ENCODE peak calls at places on chromosomes 4 and X, in six cellular contexts. K is neural progenitor cell, Q is IMR-90, I is heart right ventricle, M is A549, C is endodermal cell. N is an unnamed sample.
A peak's percentile ranks its signal among the peaks of the same experiment; 100 is the strongest.

GRCh38 chr4:68175562-68176155 is 46.0 kb upstream of the TMPRSS11F start:
- DNase-seq in C (peak; percentile 75), I (peak; percentile 16), Q (peak; percentile 51), K (peak; percentile 70), M (peak; percentile 10), N (peak; percentile 80)

GRCh38 chr4:113646456-113646809 is 115.1 kb downstream of the CAMK2D start:
- DNase-seq in K (peak; percentile 57), C (peak; percentile 86), Q (peak; percentile 54), M (peak; percentile 26), I (no peak), N (peak; percentile 29)

GRCh38 chrX:13489451-13489850 is 80.0 kb upstream of the EGFL6 start:
- DNase-seq in K (no peak), I (peak; percentile 28), C (no peak), Q (peak; percentile 38), M (no peak), N (no peak)

GRCh38 chr4:111639876-111640275 is 505.4 kb upstream of the FAM241A start:
- DNase-seq in Q (peak; percentile 55), M (no peak), I (no peak), C (no peak), K (peak; percentile 15), N (peak; percentile 66)

GRCh38 chr4:118344801-118345200 is 8.0 kb downstream of the PRSS12 start:
- DNase-seq in I (no peak), M (no peak), C (no peak), Q (no peak), K (no peak), N (peak; percentile 15)

GRCh38 chrX:15749642-15750610 is 11.9 kb downstream of the CA5B start:
- DNase-seq in I (peak; percentile 20), C (no peak), K (no peak), Q (peak; percentile 6), M (no peak), N (no peak)

GRCh38 chr4:8315343-8316250 is 46.0 kb downstream of the HTRA3 start:
- DNase-seq in I (no peak), C (peak; percentile 87), M (peak; percentile 60), K (peak; percentile 76), Q (peak; percentile 89), N (peak; percentile 66)

GRCh38 chr4:127747883-127748282 is 17.7 kb downstream of the SLC25A31 start:
- DNase-seq in K (no peak), M (no peak), Q (no peak), I (no peak), C (no peak), N (peak; percentile 9)

GRCh38 chr4:176788971-176789370 is 3.8 kb downstream of the VEGFC start:
- DNase-seq in Q (no peak), C (no peak), M (no peak), I (no peak), K (no peak), N (no peak)

GRCh38 chr4:16916719-16917337 is 18.4 kb upstream of the LDB2 start:
- DNase-seq in I (peak; percentile 19), C (peak; percentile 95), K (peak; percentile 68), Q (no peak), M (peak; percentile 15), N (peak; percentile 56)

GRCh38 chrX:103309860-103310591 is 764 bp downstream of the BEX2 start:
- DNase-seq in Q (no peak), M (no peak), K (peak; percentile 28), I (no peak), C (peak; percentile 67), N (no peak)

GRCh38 chr4:154335588-154335987 is 156.0 kb downstream of the DCHS2 start:
- DNase-seq in M (no peak), K (no peak), Q (no peak), C (no peak), I (no peak), N (no peak)

GRCh38 chr4:161841759-161842158 is 322.0 kb downstream of the FSTL5 start:
- DNase-seq in I (no peak), C (no peak), M (no peak), K (no peak), Q (no peak), N (no peak)

GRCh38 chrX:151902813-151903591 is 9.7 kb upstream of the MAGEA4 start:
- DNase-seq in Q (peak; percentile 66), K (no peak), I (peak; percentile 14), C (no peak), M (peak; percentile 59), N (peak; percentile 53)

GRCh38 chr4:41579556-41579955 is 41.6 kb downstream of the LIMCH1 start:
- DNase-seq in K (no peak), I (no peak), M (no peak), C (no peak), Q (no peak), N (no peak)

GRCh38 chrX:151393514-151393913 is 3.5 kb upstream of the VMA21 start:
- DNase-seq in M (no peak), K (peak; percentile 72), C (peak; percentile 72), I (no peak), Q (no peak), N (no peak)

GRCh38 chrX:19194285-19195242 is 72.3 kb upstream of the ADGRG2 start:
- DNase-seq in Q (no peak), K (no peak), M (no peak), C (no peak), I (no peak), N (no peak)

GRCh38 chr4:6781561-6781960 is 966 bp upstream of the KIAA0232 start:
- DNase-seq in M (no peak), C (no peak), Q (no peak), I (no peak), K (no peak), N (no peak)

GRCh38 chr4:158861766-158862165 is 92.9 kb downstream of the FNIP2 start:
- DNase-seq in C (no peak), I (no peak), Q (no peak), K (peak; percentile 11), M (no peak), N (no peak)

GRCh38 chr4:39046243-39046642 is 14.0 kb upstream of the TMEM156 start:
- DNase-seq in I (no peak), Q (peak; percentile 54), K (no peak), M (no peak), C (no peak), N (no peak)

GRCh38 chr4:19748470-19748869 is 503.2 kb upstream of the SLIT2 start:
- DNase-seq in C (no peak), I (peak; percentile 51), Q (peak; percentile 87), M (no peak), K (no peak), N (no peak)

DNA sequence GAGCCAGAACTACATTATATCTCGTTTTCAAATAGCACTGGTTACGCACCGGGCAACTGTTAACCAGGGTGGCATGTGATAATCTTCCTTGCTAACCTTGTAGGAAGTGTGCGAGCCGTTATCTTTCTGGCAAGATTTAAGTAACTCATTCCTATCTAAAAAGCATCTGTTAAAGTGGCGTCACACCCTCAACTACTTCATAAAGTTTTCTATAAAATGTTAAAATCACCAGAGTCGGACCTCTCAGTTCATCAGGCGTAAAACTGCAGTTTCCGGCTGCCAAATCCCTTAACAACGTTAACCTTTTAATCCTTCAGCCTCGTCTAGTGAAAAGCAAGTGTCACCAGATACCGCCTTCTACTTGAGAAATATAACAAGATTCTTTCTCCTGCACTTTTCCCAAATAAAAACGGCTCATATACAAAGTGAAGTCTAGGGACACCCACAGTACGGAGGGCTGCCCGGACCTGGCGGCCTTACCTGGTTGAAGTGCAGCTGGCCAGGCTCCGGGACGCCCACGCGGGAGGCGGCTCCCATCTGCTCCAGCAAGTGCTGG is 1.2 kb downstream of the SLC39A8 start:
- DNase-seq in K (peak; percentile 56), C (no peak), Q (peak; percentile 8), I (no peak), M (no peak), N (no peak)
- H3K4me3 ChIP-seq in K (peak overlapping the region; percentile 56), C (peak overlapping the region; percentile 83), Q (peak overlapping the region; percentile 52), I (peak overlapping the region; percentile 80), M (peak overlapping the region; percentile 56), N (no peak overlapping the region)

GRCh38 chrX:114774691-114775090 is 190.8 kb downstream of the HTR2C start:
- DNase-seq in M (no peak), Q (no peak), I (no peak), C (peak; percentile 71), K (peak; percentile 35), N (peak; percentile 1)
- H3K4me1 ChIP-seq in M (no peaks in the 10 kb centered on the region), Q (no peaks in the 10 kb centered on the region), I (no peaks in the 10 kb centered on the region), C (no peaks in the 10 kb centered on the region), K (no peaks in the 10 kb centered on the region), N (no peaks in the 10 kb centered on the region)

DNA sequence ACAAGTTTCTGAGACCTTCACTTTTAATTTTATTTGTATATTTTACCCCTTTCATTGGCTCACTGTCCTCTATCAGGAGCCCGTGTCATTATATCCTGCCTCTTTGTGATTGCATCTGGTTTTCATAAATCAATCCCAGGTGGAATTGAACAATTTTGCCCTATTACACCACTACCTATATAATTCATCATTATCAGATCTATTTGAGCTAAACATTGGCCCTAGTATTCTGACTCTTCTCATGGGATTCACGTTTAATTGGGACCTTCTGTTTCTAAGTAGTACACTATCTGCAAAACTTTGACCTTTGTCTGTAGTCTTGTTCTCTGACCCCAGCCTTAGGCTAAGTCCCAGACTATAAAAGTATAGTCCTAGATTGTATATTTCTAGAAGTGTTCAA is 114.1 kb downstream of the FAT4 start:
- DNase-seq in I (no peak), M (no peak), C (no peak), K (no peak), Q (no peak), N (no peak)
- H3K27ac ChIP-seq in I (no peak overlapping the region), M (no peak overlapping the region), C (no peak overlapping the region), K (no peak overlapping the region), Q (no peak overlapping the region), N (no peak overlapping the region)

GRCh38 chr4:104394409-104394813 is 100.3 kb downstream of the CXXC4 start:
- DNase-seq in I (no peak), C (no peak), Q (no peak), K (peak; percentile 24), M (no peak), N (peak; percentile 31)

GRCh38 chr4:104395219-104395618 is 99.5 kb downstream of the CXXC4 start:
- DNase-seq in Q (no peak), M (no peak), K (no peak), I (no peak), C (peak; percentile 45), N (peak; percentile 76)

DNA sequence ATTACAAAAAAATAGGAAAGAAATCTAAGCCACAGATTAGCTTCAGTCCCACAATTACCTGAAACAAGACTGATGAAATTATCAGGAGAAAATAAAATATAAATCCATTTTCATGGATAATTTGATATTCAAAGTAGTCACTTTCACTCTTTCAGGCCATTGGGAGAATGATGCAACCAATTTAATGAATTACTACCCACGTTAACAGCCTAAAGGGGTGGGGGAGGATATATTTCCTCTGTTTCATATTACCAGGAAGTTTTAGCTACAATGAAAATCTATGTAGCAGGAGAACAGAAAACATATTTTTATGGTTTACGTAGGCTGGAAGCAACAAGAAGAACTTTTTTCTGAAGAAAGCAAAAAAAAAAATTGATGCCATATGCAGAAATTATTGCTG is 101.0 kb downstream of the CXXC4 start:
- DNase-seq in K (no peak), I (no peak), Q (no peak), C (no peak), M (no peak), N (no peak)
- H3K4me3 ChIP-seq in K (no peak overlapping the region), I (no peak overlapping the region), Q (no peak overlapping the region), C (no peak overlapping the region), M (no peak overlapping the region), N (no peak overlapping the region)